ENCODE peak calls at places on chromosome 15, in four cellular contexts. W, S, J and K are unnamed samples.
A peak's percentile ranks its signal among the peaks of the same experiment; 100 is the strongest.

GRCh38 chr15:43406808-43407207 is 35.9 kb downstream of the TUBGCP4 start:
- DNase-seq in W (no peak), S (no peak), J (no peak), K (no peak)

GRCh38 chr15:100703032-100703578 is 100.7 kb downstream of the ASB7 start:
- DNase-seq in W (no peak), S (no peak), J (no peak), K (no peak)

GRCh38 chr15:68815598-68815997 is 5.1 kb downstream of the ANP32A start:
- DNase-seq in W (no peak), S (no peak), J (no peak), K (peak; percentile 61)

GRCh38 chr15:70253461-70254156 is 155.9 kb upstream of the TLE3 start:
- DNase-seq in W (no peak), S (no peak), J (no peak), K (no peak)

GRCh38 chr15:101642361-101642760 is 9.8 kb downstream of the TM2D3 start:
- DNase-seq in W (no peak), S (no peak), J (no peak), K (no peak)

GRCh38 chr15:34223904-34224596 is 766 bp upstream of the EMC4 start:
- DNase-seq in W (no peak), S (no peak), J (peak; percentile 9), K (no peak)

GRCh38 chr15:89385596-89386242 is 51.1 kb upstream of the POLG start:
- DNase-seq in W (no peak), S (no peak), J (no peak), K (peak; percentile 40)

GRCh38 chr15:50380089-50380488 is 25.1 kb upstream of the GABPB1 start:
- DNase-seq in W (no peak), S (no peak), J (no peak), K (no peak)

GRCh38 chr15:69749797-69750196 is 297.2 kb downstream of the RPLP1 start:
- DNase-seq in W (no peak), S (no peak), J (no peak), K (no peak)

GRCh38 chr15:40873625-40874561 is at the start of gene RHOV:
- DNase-seq in W (peak; percentile 21), S (peak; percentile 93), J (peak; percentile 85), K (peak; percentile 73)

GRCh38 chr15:69990566-69991391 is 106.9 kb downstream of the TLE3 start:
- DNase-seq in W (no peak), S (no peak), J (no peak), K (no peak)

GRCh38 chr15:90869601-90870353 is 1.4 kb downstream of the FURIN start:
- DNase-seq in W (no peak), S (peak; percentile 53), J (peak; percentile 60), K (peak; percentile 50)

GRCh38 chr15:29216955-29217354 is 52.7 kb downstream of the NSMCE3 start:
- DNase-seq in W (no peak), S (no peak), J (no peak), K (no peak)

GRCh38 chr15:36775209-36775608 is 195.8 kb downstream of the CDIN1 start:
- DNase-seq in W (no peak), S (no peak), J (no peak), K (no peak)

GRCh38 chr15:29821416-29822099 is 710 bp downstream of the TJP1 start:
- DNase-seq in W (peak; percentile 63), S (peak; percentile 92), J (peak; percentile 83), K (peak; percentile 61)

GRCh38 chr15:62444104-62445027 is 279.3 kb upstream of the C2CD4B start:
- DNase-seq in W (no peak), S (no peak), J (no peak), K (peak; percentile 50)

GRCh38 chr15:95325763-95326688 is 1004.5 kb upstream of the NR2F2 start:
- DNase-seq in W (peak; percentile 80), S (no peak), J (no peak), K (no peak)

GRCh38 chr15:31975446-31976229 is 54.7 kb upstream of the CHRNA7 start:
- DNase-seq in W (no peak), S (peak; percentile 55), J (peak; percentile 56), K (no peak)

GRCh38 chr15:31200735-31201151 is 99.2 kb upstream of the TRPM1 start:
- DNase-seq in W (peak; percentile 57), S (peak; percentile 57), J (peak; percentile 72), K (no peak)

GRCh38 chr15:100175406-100176114 is 166.2 kb downstream of the ADAMTS17 start:
- DNase-seq in W (no peak), S (no peak), J (no peak), K (no peak)

GRCh38 chr15:66819084-66819483 is 117.0 kb downstream of the SMAD6 start:
- DNase-seq in W (no peak), S (no peak), J (no peak), K (no peak)

GRCh38 chr15:100426893-100427292 is 85.1 kb upstream of the ADAMTS17 start:
- DNase-seq in W (no peak), S (no peak), J (no peak), K (no peak)

GRCh38 chr15:65939901-65940617 is 70.8 kb downstream of the RAB11A start:
- DNase-seq in W (no peak), S (peak; percentile 10), J (no peak), K (peak; percentile 70)

DNA sequence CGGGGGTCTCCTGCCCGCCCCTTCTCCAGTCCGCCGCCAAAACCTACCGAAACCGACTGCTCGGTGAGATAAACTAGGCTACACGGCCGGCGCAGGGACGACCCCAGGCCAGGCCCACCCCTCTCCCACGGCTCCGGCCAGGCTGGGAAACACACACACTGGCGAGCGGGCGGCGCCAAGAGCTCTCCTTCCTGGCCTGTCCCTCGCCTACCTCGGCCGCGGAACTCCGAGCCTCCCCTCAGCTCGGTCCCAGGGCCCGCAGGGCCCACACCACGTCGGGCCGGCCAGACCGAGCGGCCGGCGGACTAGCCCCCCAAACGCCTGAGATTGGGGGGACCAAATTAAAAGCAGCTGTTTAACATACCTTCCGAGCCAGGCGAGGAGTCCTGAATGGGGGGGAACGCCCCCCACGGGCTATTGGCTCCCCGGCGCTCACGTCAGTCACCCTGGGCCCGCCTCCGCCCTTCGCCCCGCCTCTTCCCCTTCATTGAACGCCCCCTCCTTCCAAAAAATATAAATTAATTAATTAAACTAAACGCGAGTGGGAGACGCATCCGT is 4.0 kb upstream of the SIN3A start:
- DNase-seq in W (peak; percentile 82), S (peak; percentile 92), J (peak; percentile 93), K (peak; percentile 65)
- TF ChIP-seq POLR2A in W (peak; percentile 67), S (peak; percentile 86), J (peak; percentile 71), K (no peak)

DNA sequence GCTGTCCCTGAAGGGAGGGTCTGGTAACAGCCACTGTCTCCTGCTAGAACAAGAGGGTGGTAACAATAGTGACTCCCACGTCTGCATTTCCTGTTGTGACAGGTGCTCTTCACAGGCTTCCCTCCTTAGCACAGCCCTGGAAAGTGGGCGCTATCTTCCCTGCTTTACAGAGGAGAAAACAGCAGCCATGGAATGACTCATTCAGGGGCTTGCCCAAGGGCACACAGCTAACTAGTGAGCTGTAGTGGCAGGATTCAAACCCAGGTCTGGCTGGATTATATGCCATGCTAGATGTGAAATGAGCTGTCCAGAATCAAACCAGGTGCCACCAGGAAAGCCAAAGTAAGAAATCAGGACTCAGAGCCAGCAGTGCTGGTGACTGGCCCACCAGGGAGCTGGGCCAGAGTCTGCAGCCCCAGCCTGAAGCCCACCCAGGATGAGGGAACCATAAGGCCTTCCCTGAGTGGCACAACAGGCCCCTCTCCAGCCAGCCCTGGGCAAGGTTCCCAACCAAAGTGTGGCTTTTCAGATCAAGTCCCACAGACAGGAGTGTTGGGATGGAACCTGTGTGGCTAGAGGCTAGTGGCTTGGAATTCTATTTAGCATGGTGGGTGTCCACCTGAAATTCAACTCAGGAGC is 102.4 kb downstream of the ETFA start:
- DNase-seq in W (no peak), S (no peak), J (no peak), K (no peak)
- TF ChIP-seq POLR2A in W (no peak), S (no peak), J (no peak), K (no peak)

GRCh38 chr15:75358771-75359536 is 9.5 kb downstream of the MAN2C1 start:
- DNase-seq in W (no peak), S (no peak), J (no peak), K (no peak)
- TF ChIP-seq POLR2A in W (no peak), S (no peak), J (no peak), K (no peak)

GRCh38 chr15:64093627-64094417 is at the start of gene CIAO2A:
- DNase-seq in W (peak; percentile 90), S (peak; percentile 97), J (peak; percentile 98), K (peak; percentile 70)
- TF ChIP-seq POLR2A in W (no peak), S (peak; percentile 75), J (peak; percentile 89), K (peak; percentile 87)

DNA sequence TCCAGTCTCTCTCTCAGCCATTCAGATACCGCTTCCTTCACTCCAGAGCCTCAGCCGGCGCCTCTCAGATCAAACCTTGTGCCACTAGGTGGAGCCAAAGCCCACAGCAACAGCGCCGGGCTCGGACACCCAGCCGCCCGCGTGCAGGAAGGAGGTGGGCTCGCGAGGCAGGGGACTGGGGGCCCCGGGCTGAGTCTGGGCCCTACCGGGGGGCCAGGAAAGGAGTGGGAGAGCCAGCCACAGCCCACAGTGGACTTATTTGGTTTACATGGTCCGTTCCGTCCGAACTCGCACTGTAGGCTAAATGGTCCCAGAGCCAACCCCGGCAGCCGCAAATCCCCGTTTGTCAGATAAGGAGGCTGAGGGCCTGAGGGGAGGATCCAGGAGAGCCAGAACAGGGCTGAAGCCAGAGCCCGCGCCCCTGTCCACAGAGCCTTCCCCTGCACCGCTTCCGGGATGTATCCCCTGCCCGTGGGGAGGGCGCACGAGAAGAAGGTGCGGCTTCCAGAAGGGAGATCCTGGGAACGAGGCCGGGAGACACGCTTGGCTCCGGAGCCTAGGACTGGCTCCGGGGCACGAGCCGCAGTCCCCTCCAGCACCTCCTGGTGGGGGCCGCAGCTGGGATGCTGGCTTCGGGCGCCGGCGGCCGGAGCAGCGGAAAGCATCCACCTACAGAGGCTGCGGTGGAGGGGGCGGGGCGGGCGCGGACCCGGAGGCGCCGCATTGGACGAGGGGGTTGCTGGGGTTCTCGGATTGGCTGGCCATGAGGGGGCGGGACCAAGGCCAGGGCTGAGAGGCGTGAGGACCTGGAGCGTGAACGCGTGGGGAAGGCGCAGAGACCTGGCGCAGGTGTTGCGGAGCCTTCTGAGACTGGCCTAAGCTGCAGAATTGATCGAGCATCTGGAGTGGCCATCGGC is 6.5 kb upstream of the CYP11A1 start:
- DNase-seq in W (peak; percentile 94), S (peak; percentile 95), J (peak; percentile 95), K (peak; percentile 88)
- TF ChIP-seq POLR2A in W (peak; percentile 26), S (peak; percentile 17), J (no peak), K (no peak)